ENCODE peak calls at places on chromosomes 13 and 19, in five cellular contexts. Q is prostate gland, G is thoracic aorta, P is BJ, X is IMR-90. J is an unnamed sample.

GRCh38 chr13:40132249-40132648 is 476.8 kb downstream of the COG6 start:
- DNase-seq in Q (no peak), G (no peak), P (no peak), X (no peak), J (no peak)

GRCh38 chr13:53201454-53202225 is 173.0 kb downstream of the OLFM4 start:
- DNase-seq in Q (no peak), G (no peak), P (no peak), X (no peak), J (no peak)

GRCh38 chr19:15466851-15467733 is 2.7 kb upstream of the RASAL3 start:
- DNase-seq in Q (no peak), G (no peak), P (no peak), X (peak), J (no peak)

GRCh38 chr13:29713841-29714240 is 118.4 kb upstream of the SLC7A1 start:
- DNase-seq in Q (no peak), G (no peak), P (no peak), X (peak), J (no peak)

GRCh38 chr13:99830931-99831330 is 140.6 kb downstream of the ZIC5 start:
- DNase-seq in Q (no peak), G (no peak), P (no peak), X (no peak), J (no peak)

GRCh38 chr19:36489920-36490415 is 607 bp upstream of the ZNF566 start:
- DNase-seq in Q (no peak), G (peak), P (no peak), X (peak), J (peak)

GRCh38 chr19:54462713-54463530 is 656 bp downstream of the LENG9 start:
- DNase-seq in Q (peak), G (no peak), P (no peak), X (peak), J (no peak)

GRCh38 chr19:19261350-19262189 is 11.5 kb downstream of the TM6SF2 start:
- DNase-seq in Q (no peak), G (no peak), P (no peak), X (no peak), J (no peak)

GRCh38 chr19:52099497-52100138 is 4.1 kb upstream of the ZNF841 start:
- DNase-seq in Q (no peak), G (no peak), P (no peak), X (no peak), J (no peak)

GRCh38 chr13:36163809-36164308 is 32.7 kb upstream of the DCLK1 start:
- DNase-seq in Q (no peak), G (no peak), P (peak), X (peak), J (peak)

GRCh38 chr19:49997709-49998108 is 27.5 kb downstream of the VRK3 start:
- DNase-seq in Q (no peak), G (no peak), P (no peak), X (peak), J (no peak)

GRCh38 chr19:31139871-31140505 is 209.2 kb downstream of the TSHZ3 start:
- DNase-seq in Q (no peak), G (no peak), P (peak), X (peak), J (peak)

GRCh38 chr13:30129411-30129810 is 177.9 kb downstream of the KATNAL1 start:
- DNase-seq in Q (no peak), G (no peak), P (no peak), X (no peak), J (no peak)

GRCh38 chr19:51750381-51751124 is 1.1 kb downstream of the FPR1 start:
- DNase-seq in Q (no peak), G (no peak), P (no peak), X (no peak), J (no peak)

GRCh38 chr19:7554990-7555864 is 19.7 kb downstream of the PNPLA6 start:
- DNase-seq in Q (no peak), G (no peak), P (no peak), X (no peak), J (no peak)

GRCh38 chr19:18298601-18299000 is 17.2 kb upstream of the JUND start:
- DNase-seq in Q (no peak), G (no peak), P (no peak), X (no peak), J (no peak)

GRCh38 chr13:23599083-23599925 is 29.1 kb downstream of the TNFRSF19 start:
- DNase-seq in Q (no peak), G (no peak), P (no peak), X (no peak), J (no peak)

GRCh38 chr13:111508164-111508870 is 187.9 kb downstream of the TEX29 start:
- DNase-seq in Q (no peak), G (no peak), P (no peak), X (no peak), J (no peak)

GRCh38 chr19:55322495-55322894 is 2.6 kb downstream of the TMEM150B start:
- DNase-seq in Q (no peak), G (no peak), P (no peak), X (no peak), J (no peak)

DNA sequence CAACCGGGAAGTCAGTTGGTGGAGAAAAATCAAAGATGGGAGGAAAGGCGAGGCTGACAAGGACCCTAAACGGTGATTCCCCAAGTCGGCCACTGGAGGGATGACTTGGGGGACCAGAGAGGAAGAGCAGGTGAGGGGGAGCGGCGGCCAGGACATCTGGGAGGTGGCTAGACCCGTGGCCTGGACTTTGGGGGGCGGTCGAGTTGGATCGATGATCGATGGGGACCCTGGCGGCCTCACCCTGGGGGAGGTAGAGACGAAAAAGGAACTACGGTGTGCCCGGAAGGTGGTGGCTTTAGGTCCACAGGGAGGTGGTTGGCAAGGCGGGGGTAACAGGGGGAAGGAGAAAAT is 7.6 kb upstream of the CIRBP start:
- DNase-seq in Q (no peak), G (no peak), P (no peak), X (no peak), J (no peak)
- TF ChIP-seq CTCF in Q (no peak), G (no peak), P (no peak), X (peak), J (no peak)

GRCh38 chr13:50370303-50370950 is 355.2 kb downstream of the KCNRG start:
- DNase-seq in Q (no peak), G (no peak), P (no peak), X (no peak), J (no peak)

GRCh38 chr13:50365300-50365682 is 350.0 kb downstream of the KCNRG start:
- DNase-seq in Q (no peak), G (no peak), P (no peak), X (no peak), J (no peak)

GRCh38 chr13:50369646-50370045 is 354.4 kb downstream of the KCNRG start:
- DNase-seq in Q (no peak), G (no peak), P (no peak), X (no peak), J (no peak)

GRCh38 chr13:50365683-50366391 is 350.6 kb downstream of the KCNRG start:
- DNase-seq in Q (peak), G (no peak), P (no peak), X (no peak), J (no peak)

GRCh38 chr13:50366488-50367174 is 351.4 kb downstream of the KCNRG start:
- DNase-seq in Q (no peak), G (no peak), P (no peak), X (no peak), J (no peak)
- H3K4me3 ChIP-seq in Q (no peak), G (peak), P (no peak), X (no peak), J (no peak)

DNA sequence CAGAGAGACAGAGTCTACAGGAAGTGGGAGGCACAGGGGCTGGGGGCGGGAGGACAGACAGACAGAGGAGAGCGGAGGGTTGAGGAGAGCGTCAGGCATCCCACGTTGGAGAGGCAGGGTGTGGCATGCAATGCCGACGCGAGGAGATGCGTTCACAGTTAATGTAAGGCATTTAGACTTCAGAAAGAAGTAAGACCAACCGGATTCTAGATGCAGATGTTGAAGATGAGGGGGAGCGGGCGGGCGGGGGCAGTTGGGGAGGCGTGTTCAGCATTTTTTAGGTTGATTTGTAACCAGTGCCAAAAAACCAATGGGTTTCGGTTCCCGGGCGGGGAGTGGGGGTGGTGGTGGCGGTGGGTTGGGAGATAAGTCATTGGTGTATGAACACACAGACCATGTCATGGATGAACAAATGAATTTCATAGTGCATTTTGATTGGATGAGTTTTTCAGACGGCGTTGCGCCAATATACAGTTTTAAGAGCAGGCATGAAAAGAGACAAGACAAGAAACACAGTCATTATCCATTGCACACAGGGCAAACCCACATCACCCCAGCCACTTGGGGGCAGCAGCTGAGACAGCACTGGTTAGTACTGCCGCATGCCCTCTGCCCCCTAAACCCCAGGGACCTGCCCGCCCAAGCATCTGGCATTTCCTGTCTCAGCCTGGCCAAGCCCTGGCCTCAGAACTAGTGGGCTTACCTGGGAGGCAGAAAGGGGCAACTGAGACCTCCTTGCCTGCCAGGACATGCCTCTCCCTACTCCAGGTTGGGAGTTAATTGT is 91.3 kb downstream of the IER2 start:
- DNase-seq in Q (no peak), G (no peak), P (no peak), X (no peak), J (no peak)
- TF ChIP-seq CTCF in Q (no peak), G (no peak), P (no peak), X (no peak), J (peak)

GRCh38 chr19:45668342-45668871 is 386 bp downstream of the GIPR start:
- DNase-seq in Q (no peak), G (no peak), P (no peak), X (no peak), J (no peak)
- H3K4me3 ChIP-seq in Q (peak), G (peak), P (peak), X (peak), J (peak)